ENCODE peak calls at places on chromosomes 5 and 9, in seven cellular contexts. One of them, this sample, is unnamed.

GRCh38 chr5:124704594-124705284 is 41.7 kb downstream of the ZNF608 start:
- DNase-seq in K562: no peak
- DNase-seq in SK-N-SH: no peak
- DNase-seq in HepG2: peak
- DNase-seq in GM12892: no peak
- DNase-seq in GM12878: peak
- DNase-seq in H1: no peak
- DNase-seq in this sample: no peak

GRCh38 chr9:93136011-93136440 is 2.0 kb upstream of the NINJ1 start:
- DNase-seq in K562: no peak
- DNase-seq in SK-N-SH: no peak
- DNase-seq in HepG2: no peak
- DNase-seq in GM12892: no peak
- DNase-seq in GM12878: no peak
- DNase-seq in H1: no peak
- DNase-seq in this sample: no peak

GRCh38 chr9:17556935-17557334 is 21.9 kb upstream of the SH3GL2 start:
- DNase-seq in K562: no peak
- DNase-seq in SK-N-SH: no peak
- DNase-seq in HepG2: no peak
- DNase-seq in GM12892: no peak
- DNase-seq in GM12878: no peak
- DNase-seq in H1: no peak
- DNase-seq in this sample: no peak

GRCh38 chr5:131983244-131983771 is 28.1 kb downstream of the ACSL6 start:
- DNase-seq in K562: no peak
- DNase-seq in SK-N-SH: peak
- DNase-seq in HepG2: no peak
- DNase-seq in GM12892: no peak
- DNase-seq in GM12878: no peak
- DNase-seq in H1: no peak
- DNase-seq in this sample: no peak

GRCh38 chr5:177300236-177300880 is 3.2 kb downstream of the RAB24 start:
- DNase-seq in K562: peak
- DNase-seq in SK-N-SH: no peak
- DNase-seq in HepG2: no peak
- DNase-seq in GM12892: peak
- DNase-seq in GM12878: peak
- DNase-seq in H1: no peak
- DNase-seq in this sample: no peak

GRCh38 chr5:56815657-56816545 is 552 bp downstream of the MAP3K1 start:
- DNase-seq in K562: peak
- DNase-seq in SK-N-SH: peak
- DNase-seq in HepG2: no peak
- DNase-seq in GM12892: peak
- DNase-seq in GM12878: no peak
- DNase-seq in H1: no peak
- DNase-seq in this sample: peak

GRCh38 chr5:1880377-1881272 is 2.1 kb downstream of the IRX4 start:
- DNase-seq in K562: no peak
- DNase-seq in SK-N-SH: no peak
- DNase-seq in HepG2: no peak
- DNase-seq in GM12892: no peak
- DNase-seq in GM12878: no peak
- DNase-seq in H1: no peak
- DNase-seq in this sample: no peak

GRCh38 chr9:71647094-71647591 is 121.2 kb downstream of the CEMIP2 start:
- DNase-seq in K562: peak
- DNase-seq in SK-N-SH: no peak
- DNase-seq in HepG2: no peak
- DNase-seq in GM12892: no peak
- DNase-seq in GM12878: peak
- DNase-seq in H1: no peak
- DNase-seq in this sample: no peak

GRCh38 chr5:10611290-10611689 is 47.4 kb downstream of the ANKRD33B start:
- DNase-seq in K562: no peak
- DNase-seq in SK-N-SH: no peak
- DNase-seq in HepG2: no peak
- DNase-seq in GM12892: no peak
- DNase-seq in GM12878: no peak
- DNase-seq in H1: no peak
- DNase-seq in this sample: no peak

GRCh38 chr5:10604975-10605374 is 41.1 kb downstream of the ANKRD33B start:
- DNase-seq in K562: no peak
- DNase-seq in SK-N-SH: no peak
- DNase-seq in HepG2: no peak
- DNase-seq in GM12892: no peak
- DNase-seq in GM12878: no peak
- DNase-seq in H1: no peak
- DNase-seq in this sample: no peak

GRCh38 chr5:10607023-10607665 is 43.3 kb downstream of the ANKRD33B start:
- DNase-seq in K562: peak
- DNase-seq in SK-N-SH: no peak
- DNase-seq in HepG2: no peak
- DNase-seq in GM12892: peak
- DNase-seq in GM12878: peak
- DNase-seq in H1: no peak
- DNase-seq in this sample: no peak

GRCh38 chr5:10610058-10610457 is 46.2 kb downstream of the ANKRD33B start:
- DNase-seq in K562: no peak
- DNase-seq in SK-N-SH: no peak
- DNase-seq in HepG2: no peak
- DNase-seq in GM12892: no peak
- DNase-seq in GM12878: no peak
- DNase-seq in H1: no peak
- DNase-seq in this sample: no peak

DNA sequence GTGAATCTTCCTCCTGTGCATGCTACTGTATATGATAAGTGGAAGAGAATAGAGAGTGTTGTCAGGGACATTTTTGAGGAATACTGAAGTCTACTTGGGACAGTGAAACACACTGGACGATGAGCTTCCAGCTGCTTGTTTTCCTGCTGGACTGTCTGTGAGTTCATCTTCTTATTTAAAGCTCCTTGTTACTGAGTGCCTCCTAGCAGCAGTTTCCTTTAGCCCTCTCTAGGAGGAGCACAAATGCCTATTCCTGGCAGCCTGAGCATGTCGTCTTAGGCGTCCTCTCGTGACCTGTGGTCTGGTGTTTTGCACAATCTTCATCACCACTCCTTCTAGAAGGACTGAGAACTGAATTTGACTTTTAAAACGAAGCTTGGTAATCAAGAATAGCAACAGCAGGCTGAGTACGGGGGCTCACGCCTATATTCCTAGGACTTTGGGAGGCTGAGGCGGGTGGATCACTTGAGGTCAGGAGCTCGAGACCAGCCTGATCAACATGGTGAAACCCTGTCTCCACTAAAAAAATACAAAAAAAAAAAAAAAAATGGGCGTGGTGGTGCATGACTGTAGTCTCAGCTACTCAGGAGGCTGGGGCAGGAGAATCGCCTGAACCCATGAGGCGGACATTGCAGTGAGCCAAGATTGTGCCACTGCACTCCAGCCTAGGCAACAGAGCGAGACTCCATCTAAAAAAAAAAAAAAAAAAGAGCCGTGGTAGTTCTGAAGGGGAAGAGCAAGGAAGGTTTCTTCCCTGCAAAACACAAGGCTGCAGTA is 44.0 kb downstream of the ANKRD33B start:
- DNase-seq in K562: peak
- DNase-seq in SK-N-SH: no peak
- DNase-seq in HepG2: no peak
- DNase-seq in GM12892: no peak
- DNase-seq in GM12878: peak
- DNase-seq in H1: no peak
- DNase-seq in this sample: no peak
- TF ChIP-seq TAF1 in K562: no peak
- TF ChIP-seq TAF1 in SK-N-SH: no peak
- TF ChIP-seq TAF1 in HepG2: no peak
- TF ChIP-seq TAF1 in GM12892: no peak
- TF ChIP-seq TAF1 in GM12878: no peak
- TF ChIP-seq TAF1 in H1: no peak
- TF ChIP-seq TAF1 in this sample: no peak

DNA sequence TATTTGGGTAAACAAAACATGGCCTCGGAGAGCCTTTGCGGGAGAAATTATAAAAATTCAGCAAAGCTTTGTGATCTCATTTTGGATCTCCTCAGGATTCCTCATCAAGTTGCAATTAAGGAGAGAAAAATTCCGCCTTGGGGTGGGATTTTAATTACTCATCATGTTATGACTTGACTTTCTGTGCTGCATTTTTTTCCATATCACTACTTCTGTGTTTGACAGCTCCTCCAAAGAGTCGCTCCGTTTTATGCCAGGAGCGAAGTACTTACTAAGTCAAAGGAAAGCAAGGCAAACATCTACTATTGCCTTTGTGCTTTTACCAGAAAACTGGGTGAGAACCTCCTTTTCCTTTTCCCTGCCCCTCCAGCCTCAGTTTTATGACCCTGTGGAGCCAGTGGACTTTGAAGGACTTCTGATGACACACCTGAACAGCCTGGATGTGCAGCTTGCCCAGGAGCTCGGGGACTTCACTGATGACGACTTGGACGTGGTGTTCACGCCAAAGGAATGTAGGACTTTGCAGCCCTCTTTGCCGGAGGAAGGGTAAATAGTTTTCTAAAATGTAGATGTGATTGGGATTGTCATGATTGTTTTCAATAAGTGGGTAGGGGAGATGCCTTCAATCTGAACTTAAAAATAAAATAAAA is 71.6 kb downstream of the DOCK8 start:
- DNase-seq in K562: no peak
- DNase-seq in SK-N-SH: no peak
- DNase-seq in HepG2: no peak
- DNase-seq in GM12892: no peak
- DNase-seq in GM12878: no peak
- DNase-seq in H1: no peak
- DNase-seq in this sample: no peak
- TF ChIP-seq TAF1 in K562: no peak
- TF ChIP-seq TAF1 in SK-N-SH: no peak
- TF ChIP-seq TAF1 in HepG2: no peak
- TF ChIP-seq TAF1 in GM12892: no peak
- TF ChIP-seq TAF1 in GM12878: no peak
- TF ChIP-seq TAF1 in H1: no peak
- TF ChIP-seq TAF1 in this sample: no peak

DNA sequence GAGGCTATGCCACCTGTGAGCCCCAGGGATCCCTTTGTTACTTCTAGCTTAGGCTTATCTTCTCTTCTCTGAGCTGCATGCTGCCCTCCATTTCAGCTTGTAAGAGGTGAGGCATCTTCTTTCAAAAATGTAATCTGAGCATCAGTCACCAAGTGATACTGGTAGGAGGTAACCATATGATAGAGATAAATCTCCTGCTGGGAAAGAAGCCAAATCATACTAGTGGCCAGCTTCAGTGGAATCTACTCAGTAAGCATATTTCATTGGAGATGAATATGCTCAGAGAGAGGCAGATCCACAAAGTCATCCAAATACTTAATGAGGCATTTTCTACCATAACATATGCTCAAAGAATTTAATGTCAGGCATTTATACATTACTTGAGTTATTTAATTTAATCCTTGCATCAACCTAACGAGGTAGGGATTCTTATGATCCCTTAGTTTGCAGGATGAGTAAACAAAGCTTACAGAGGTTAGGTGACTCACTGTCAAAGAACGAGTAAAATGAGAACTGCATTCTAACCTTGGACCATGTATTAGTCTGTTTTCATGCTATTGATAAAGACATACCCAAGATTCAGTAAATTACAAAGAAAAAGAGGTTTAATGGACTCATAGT is 50.9 kb upstream of the DMRTA1 start:
- DNase-seq in K562: no peak
- DNase-seq in SK-N-SH: no peak
- DNase-seq in HepG2: peak
- DNase-seq in GM12892: no peak
- DNase-seq in GM12878: no peak
- DNase-seq in H1: no peak
- DNase-seq in this sample: no peak
- TF ChIP-seq TAF1 in K562: no peak
- TF ChIP-seq TAF1 in SK-N-SH: no peak
- TF ChIP-seq TAF1 in HepG2: no peak
- TF ChIP-seq TAF1 in GM12892: no peak
- TF ChIP-seq TAF1 in GM12878: no peak
- TF ChIP-seq TAF1 in H1: no peak
- TF ChIP-seq TAF1 in this sample: no peak

GRCh38 chr9:122036988-122037387 is 56.1 kb downstream of the TTLL11 start:
- DNase-seq in K562: no peak
- DNase-seq in SK-N-SH: no peak
- DNase-seq in HepG2: no peak
- DNase-seq in GM12892: no peak
- DNase-seq in GM12878: no peak
- DNase-seq in H1: no peak
- DNase-seq in this sample: no peak
- TF ChIP-seq TAF1 in K562: no peak
- TF ChIP-seq TAF1 in SK-N-SH: no peak
- TF ChIP-seq TAF1 in HepG2: no peak
- TF ChIP-seq TAF1 in GM12892: no peak
- TF ChIP-seq TAF1 in GM12878: no peak
- TF ChIP-seq TAF1 in H1: no peak
- TF ChIP-seq TAF1 in this sample: no peak

GRCh38 chr5:11411621-11412020 is 492.6 kb downstream of the CTNND2 start:
- DNase-seq in K562: no peak
- DNase-seq in SK-N-SH: no peak
- DNase-seq in HepG2: no peak
- DNase-seq in GM12892: no peak
- DNase-seq in GM12878: no peak
- DNase-seq in H1: no peak
- DNase-seq in this sample: no peak

GRCh38 chr5:11415751-11416150 is 488.5 kb downstream of the CTNND2 start:
- DNase-seq in K562: no peak
- DNase-seq in SK-N-SH: no peak
- DNase-seq in HepG2: no peak
- DNase-seq in GM12892: no peak
- DNase-seq in GM12878: no peak
- DNase-seq in H1: no peak
- DNase-seq in this sample: no peak
- TF ChIP-seq TAF1 in K562: no peak
- TF ChIP-seq TAF1 in SK-N-SH: no peak
- TF ChIP-seq TAF1 in HepG2: no peak
- TF ChIP-seq TAF1 in GM12892: no peak
- TF ChIP-seq TAF1 in GM12878: no peak
- TF ChIP-seq TAF1 in H1: no peak
- TF ChIP-seq TAF1 in this sample: no peak